ENCODE peak calls at places on chromosomes 1 and 21, in eight cellular contexts. One of them, this sample, is unnamed.

GRCh38 chr1:149917590-149918144 is at the start of gene SV2A:
- DNase-seq in CD8-positive, alpha-beta T cell: peak
- DNase-seq in GM12878: no peak
- DNase-seq in fibroblast of villous mesenchyme: peak
- DNase-seq in neural crest cell: peak
- DNase-seq in LNCaP clone FGC: no peak
- DNase-seq in hepatocyte: peak
- DNase-seq in GM10248: peak
- DNase-seq in this sample: peak

GRCh38 chr1:26696191-26696644 is 403 bp downstream of the ARID1A start:
- DNase-seq in hepatocyte: no peak
- DNase-seq in GM10248: no peak
- DNase-seq in LNCaP clone FGC: no peak
- DNase-seq in neural crest cell: peak
- DNase-seq in CD8-positive, alpha-beta T cell: peak
- DNase-seq in GM12878: no peak
- DNase-seq in fibroblast of villous mesenchyme: no peak
- DNase-seq in this sample: peak

GRCh38 chr1:7385471-7386225 is 385.4 kb upstream of the VAMP3 start:
- DNase-seq in hepatocyte: no peak
- DNase-seq in fibroblast of villous mesenchyme: no peak
- DNase-seq in CD8-positive, alpha-beta T cell: no peak
- DNase-seq in neural crest cell: no peak
- DNase-seq in LNCaP clone FGC: no peak
- DNase-seq in GM10248: no peak
- DNase-seq in GM12878: no peak
- DNase-seq in this sample: no peak

GRCh38 chr21:16419188-16419874 is 689.5 kb downstream of the USP25 start:
- DNase-seq in GM10248: no peak
- DNase-seq in neural crest cell: no peak
- DNase-seq in LNCaP clone FGC: peak
- DNase-seq in hepatocyte: peak
- DNase-seq in GM12878: no peak
- DNase-seq in CD8-positive, alpha-beta T cell: no peak
- DNase-seq in fibroblast of villous mesenchyme: peak
- DNase-seq in this sample: no peak

GRCh38 chr1:228465571-228466146 is 21.5 kb upstream of the RNF187 start:
- DNase-seq in fibroblast of villous mesenchyme: no peak
- DNase-seq in LNCaP clone FGC: no peak
- DNase-seq in GM10248: no peak
- DNase-seq in hepatocyte: no peak
- DNase-seq in CD8-positive, alpha-beta T cell: no peak
- DNase-seq in neural crest cell: no peak
- DNase-seq in GM12878: no peak
- DNase-seq in this sample: no peak

GRCh38 chr1:58515794-58516401 is 30.6 kb downstream of the OMA1 start:
- DNase-seq in hepatocyte: peak
- DNase-seq in neural crest cell: peak
- DNase-seq in GM10248: peak
- DNase-seq in fibroblast of villous mesenchyme: peak
- DNase-seq in GM12878: peak
- DNase-seq in CD8-positive, alpha-beta T cell: peak
- DNase-seq in LNCaP clone FGC: peak
- DNase-seq in this sample: peak

GRCh38 chr1:241447056-241447649 is 72.4 kb downstream of the FH start:
- DNase-seq in fibroblast of villous mesenchyme: no peak
- DNase-seq in neural crest cell: no peak
- DNase-seq in hepatocyte: no peak
- DNase-seq in CD8-positive, alpha-beta T cell: no peak
- DNase-seq in GM10248: no peak
- DNase-seq in GM12878: no peak
- DNase-seq in LNCaP clone FGC: no peak
- DNase-seq in this sample: no peak

GRCh38 chr1:113433177-113433576 is 42.9 kb downstream of the MAGI3 start:
- DNase-seq in neural crest cell: no peak
- DNase-seq in GM10248: no peak
- DNase-seq in fibroblast of villous mesenchyme: peak
- DNase-seq in GM12878: no peak
- DNase-seq in LNCaP clone FGC: no peak
- DNase-seq in CD8-positive, alpha-beta T cell: no peak
- DNase-seq in hepatocyte: no peak
- DNase-seq in this sample: no peak

GRCh38 chr1:50450861-50451653 is 27.8 kb upstream of the DMRTA2 start:
- DNase-seq in CD8-positive, alpha-beta T cell: peak
- DNase-seq in GM12878: no peak
- DNase-seq in neural crest cell: no peak
- DNase-seq in LNCaP clone FGC: no peak
- DNase-seq in hepatocyte: no peak
- DNase-seq in fibroblast of villous mesenchyme: no peak
- DNase-seq in GM10248: no peak
- DNase-seq in this sample: no peak

GRCh38 chr1:97820470-97821188 is 100.2 kb downstream of the DPYD start:
- DNase-seq in hepatocyte: peak
- DNase-seq in LNCaP clone FGC: peak
- DNase-seq in neural crest cell: no peak
- DNase-seq in GM10248: no peak
- DNase-seq in fibroblast of villous mesenchyme: peak
- DNase-seq in GM12878: no peak
- DNase-seq in CD8-positive, alpha-beta T cell: no peak
- DNase-seq in this sample: no peak
- TF ChIP-seq CTCF in hepatocyte: peak
- TF ChIP-seq CTCF in LNCaP clone FGC: peak
- TF ChIP-seq CTCF in neural crest cell: peak
- TF ChIP-seq CTCF in GM10248: peak
- TF ChIP-seq CTCF in fibroblast of villous mesenchyme: peak
- TF ChIP-seq CTCF in GM12878: peak
- TF ChIP-seq CTCF in CD8-positive, alpha-beta T cell: peak
- TF ChIP-seq CTCF in this sample: peak

GRCh38 chr21:17901458-17902092 is 82.4 kb upstream of the C21orf91 start:
- DNase-seq in GM10248: no peak
- DNase-seq in CD8-positive, alpha-beta T cell: no peak
- DNase-seq in neural crest cell: no peak
- DNase-seq in fibroblast of villous mesenchyme: no peak
- DNase-seq in GM12878: peak
- DNase-seq in hepatocyte: no peak
- DNase-seq in LNCaP clone FGC: no peak
- DNase-seq in this sample: no peak

GRCh38 chr21:17903929-17904639 is 84.9 kb upstream of the C21orf91 start:
- DNase-seq in fibroblast of villous mesenchyme: no peak
- DNase-seq in GM10248: no peak
- DNase-seq in neural crest cell: no peak
- DNase-seq in hepatocyte: no peak
- DNase-seq in GM12878: no peak
- DNase-seq in LNCaP clone FGC: no peak
- DNase-seq in CD8-positive, alpha-beta T cell: no peak
- DNase-seq in this sample: no peak

GRCh38 chr21:17903029-17903806 is 84.1 kb upstream of the C21orf91 start:
- DNase-seq in CD8-positive, alpha-beta T cell: no peak
- DNase-seq in LNCaP clone FGC: peak
- DNase-seq in GM12878: no peak
- DNase-seq in hepatocyte: peak
- DNase-seq in fibroblast of villous mesenchyme: peak
- DNase-seq in neural crest cell: no peak
- DNase-seq in GM10248: peak
- DNase-seq in this sample: no peak

GRCh38 chr21:17900990-17901385 is 81.8 kb upstream of the C21orf91 start:
- DNase-seq in neural crest cell: no peak
- DNase-seq in CD8-positive, alpha-beta T cell: no peak
- DNase-seq in GM10248: no peak
- DNase-seq in GM12878: no peak
- DNase-seq in LNCaP clone FGC: no peak
- DNase-seq in hepatocyte: no peak
- DNase-seq in fibroblast of villous mesenchyme: no peak
- DNase-seq in this sample: no peak

DNA sequence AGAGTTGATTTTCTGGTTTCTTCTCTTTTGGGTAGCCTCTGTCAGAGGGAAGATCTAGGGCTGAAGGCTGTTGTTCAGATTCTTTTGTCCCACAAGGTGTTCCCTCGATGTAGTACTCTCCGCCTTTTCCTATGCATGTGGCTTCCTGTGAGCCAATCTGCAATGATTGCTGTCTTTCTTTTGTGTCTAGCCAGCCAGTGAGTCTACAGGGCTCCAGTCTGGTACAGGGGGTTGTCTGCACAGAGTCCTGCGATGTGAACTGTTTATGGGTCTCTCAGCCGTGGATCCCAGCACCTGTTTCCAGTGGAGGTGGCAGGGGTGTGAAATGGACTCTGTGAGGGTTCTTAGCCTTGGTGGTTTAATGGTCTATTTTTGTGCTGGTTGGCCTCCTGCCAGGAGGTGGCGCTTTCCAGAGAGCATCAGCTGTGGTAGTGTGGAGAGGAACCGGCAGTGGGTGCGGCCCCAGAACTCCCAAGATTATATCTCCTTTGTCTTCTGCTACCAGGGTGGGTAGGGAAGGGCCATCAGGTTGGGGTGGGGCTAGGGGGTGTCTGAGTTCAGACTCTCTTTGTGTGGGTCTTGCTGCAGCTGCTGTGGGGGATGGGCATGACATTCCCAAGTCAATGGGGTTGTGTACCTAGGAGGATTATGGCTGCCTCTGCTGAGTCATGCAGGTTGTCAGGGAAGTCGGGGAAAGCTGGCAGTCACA is 81.3 kb upstream of the C21orf91 start:
- DNase-seq in GM12878: no peak
- DNase-seq in GM10248: no peak
- DNase-seq in LNCaP clone FGC: no peak
- DNase-seq in CD8-positive, alpha-beta T cell: no peak
- DNase-seq in hepatocyte: no peak
- DNase-seq in neural crest cell: no peak
- DNase-seq in fibroblast of villous mesenchyme: no peak
- DNase-seq in this sample: no peak
- TF ChIP-seq CTCF in GM12878: no peak
- TF ChIP-seq CTCF in GM10248: no peak
- TF ChIP-seq CTCF in LNCaP clone FGC: no peak
- TF ChIP-seq CTCF in CD8-positive, alpha-beta T cell: no peak
- TF ChIP-seq CTCF in hepatocyte: no peak
- TF ChIP-seq CTCF in neural crest cell: no peak
- TF ChIP-seq CTCF in fibroblast of villous mesenchyme: no peak
- TF ChIP-seq CTCF in this sample: no peak

DNA sequence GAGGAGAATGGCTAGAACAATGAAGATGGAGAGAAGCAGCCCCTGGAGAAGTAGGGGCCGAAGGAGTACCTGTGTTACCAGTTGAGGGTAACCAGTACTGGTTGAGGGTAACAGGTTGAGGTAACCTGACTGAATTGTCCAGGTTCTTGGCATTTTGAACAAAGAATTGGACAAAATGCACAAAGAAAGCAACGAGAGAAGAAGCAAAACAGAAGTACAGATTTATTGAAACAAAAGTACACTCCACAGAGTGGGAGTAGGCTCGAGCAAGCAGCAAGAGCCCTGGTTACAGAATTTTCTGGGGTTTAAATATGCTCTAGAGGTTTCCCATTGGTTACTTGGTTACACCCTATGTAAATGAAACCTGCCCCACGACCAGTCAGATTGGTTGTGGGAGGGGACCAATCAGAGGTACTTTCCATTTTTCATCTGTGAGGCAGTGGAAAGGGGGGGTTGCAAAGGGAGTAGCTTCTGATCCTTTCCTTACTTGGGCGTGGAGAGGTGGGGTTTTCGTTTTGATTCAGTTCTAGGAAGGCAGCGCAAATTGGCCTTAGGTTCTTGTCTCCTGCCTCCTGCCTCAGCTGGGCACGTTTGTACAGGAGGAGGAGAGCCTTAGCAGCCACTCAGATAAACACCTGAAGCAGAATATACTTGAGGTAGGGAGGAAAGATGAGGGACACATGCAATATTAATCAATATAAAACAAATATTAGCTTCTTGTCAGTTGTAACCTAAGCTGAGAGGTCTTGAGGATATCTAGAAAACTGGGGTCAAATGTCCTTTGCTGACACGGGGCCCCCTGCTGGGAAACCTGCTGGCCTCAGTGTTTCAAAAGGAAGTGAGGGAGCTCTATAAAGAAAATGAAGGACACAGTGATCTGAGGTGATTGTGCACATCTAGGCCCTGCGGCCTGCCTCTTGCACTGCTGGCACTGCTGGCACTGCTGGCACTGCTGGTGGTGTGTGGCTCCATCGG is 14.3 kb upstream of the LSM10 start:
- DNase-seq in GM12878: no peak
- DNase-seq in CD8-positive, alpha-beta T cell: peak
- DNase-seq in GM10248: no peak
- DNase-seq in fibroblast of villous mesenchyme: peak
- DNase-seq in neural crest cell: no peak
- DNase-seq in LNCaP clone FGC: no peak
- DNase-seq in hepatocyte: no peak
- DNase-seq in this sample: no peak
- TF ChIP-seq CTCF in GM12878: no peak
- TF ChIP-seq CTCF in CD8-positive, alpha-beta T cell: no peak
- TF ChIP-seq CTCF in GM10248: no peak
- TF ChIP-seq CTCF in fibroblast of villous mesenchyme: no peak
- TF ChIP-seq CTCF in neural crest cell: no peak
- TF ChIP-seq CTCF in LNCaP clone FGC: no peak
- TF ChIP-seq CTCF in hepatocyte: no peak
- TF ChIP-seq CTCF in this sample: no peak

GRCh38 chr1:210441028-210441427 is 112.3 kb downstream of the HHAT start:
- DNase-seq in GM12878: no peak
- DNase-seq in GM10248: no peak
- DNase-seq in fibroblast of villous mesenchyme: no peak
- DNase-seq in hepatocyte: no peak
- DNase-seq in CD8-positive, alpha-beta T cell: no peak
- DNase-seq in LNCaP clone FGC: no peak
- DNase-seq in neural crest cell: no peak
- DNase-seq in this sample: no peak
- TF ChIP-seq CTCF in GM12878: no peak
- TF ChIP-seq CTCF in GM10248: no peak
- TF ChIP-seq CTCF in fibroblast of villous mesenchyme: no peak
- TF ChIP-seq CTCF in hepatocyte: no peak
- TF ChIP-seq CTCF in CD8-positive, alpha-beta T cell: no peak
- TF ChIP-seq CTCF in LNCaP clone FGC: no peak
- TF ChIP-seq CTCF in neural crest cell: no peak
- TF ChIP-seq CTCF in this sample: no peak

GRCh38 chr21:35980821-35981220 is 79.5 kb downstream of the SETD4 start:
- DNase-seq in fibroblast of villous mesenchyme: no peak
- DNase-seq in neural crest cell: no peak
- DNase-seq in CD8-positive, alpha-beta T cell: no peak
- DNase-seq in LNCaP clone FGC: no peak
- DNase-seq in hepatocyte: no peak
- DNase-seq in GM10248: no peak
- DNase-seq in GM12878: no peak
- DNase-seq in this sample: no peak
- TF ChIP-seq CTCF in fibroblast of villous mesenchyme: no peak
- TF ChIP-seq CTCF in neural crest cell: no peak
- TF ChIP-seq CTCF in CD8-positive, alpha-beta T cell: no peak
- TF ChIP-seq CTCF in LNCaP clone FGC: no peak
- TF ChIP-seq CTCF in hepatocyte: no peak
- TF ChIP-seq CTCF in GM10248: no peak
- TF ChIP-seq CTCF in GM12878: no peak
- TF ChIP-seq CTCF in this sample: no peak

DNA sequence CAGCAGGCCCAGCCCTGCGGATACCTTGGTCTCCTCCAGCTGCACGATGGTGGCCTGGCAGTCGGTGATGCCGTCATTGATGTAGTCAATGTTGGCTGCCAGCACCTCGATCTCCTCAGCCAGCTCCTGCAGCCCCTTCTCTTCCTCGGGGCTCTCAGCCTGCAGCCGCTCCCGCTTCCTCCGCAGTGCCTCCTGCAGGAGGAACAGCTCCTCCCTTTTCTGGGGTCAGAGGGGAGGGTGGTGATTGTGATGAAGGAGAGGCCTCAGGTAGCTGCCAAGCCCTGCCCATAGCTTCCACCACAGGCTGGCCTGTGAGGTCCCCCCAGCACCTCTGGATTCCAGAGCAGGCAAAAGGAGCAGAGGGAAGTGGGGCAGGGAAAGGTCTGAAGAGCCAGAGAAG is 33.4 kb downstream of the KIF21B start:
- DNase-seq in hepatocyte: no peak
- DNase-seq in LNCaP clone FGC: no peak
- DNase-seq in GM10248: no peak
- DNase-seq in GM12878: no peak
- DNase-seq in neural crest cell: no peak
- DNase-seq in CD8-positive, alpha-beta T cell: no peak
- DNase-seq in fibroblast of villous mesenchyme: no peak
- DNase-seq in this sample: no peak
- TF ChIP-seq CTCF in hepatocyte: no peak
- TF ChIP-seq CTCF in LNCaP clone FGC: no peak
- TF ChIP-seq CTCF in GM10248: no peak
- TF ChIP-seq CTCF in GM12878: no peak
- TF ChIP-seq CTCF in neural crest cell: no peak
- TF ChIP-seq CTCF in CD8-positive, alpha-beta T cell: no peak
- TF ChIP-seq CTCF in fibroblast of villous mesenchyme: no peak
- TF ChIP-seq CTCF in this sample: no peak